ENCODE peak calls at places on chromosomes 1 and 21, in four cellular contexts. J is H1, S is SK-N-SH, B is GM12878. C is an unnamed sample.
A peak's percentile ranks its signal among the peaks of the same experiment; 100 is the strongest.

GRCh38 chr1:107782192-107782845 is 182.7 kb downstream of the VAV3 start:
- DNase-seq in J (no peak), S (peak; percentile 25), B (no peak), C (no peak)

GRCh38 chr1:98090351-98090750 is 169.5 kb upstream of the DPYD start:
- DNase-seq in J (no peak), S (no peak), B (no peak), C (no peak)

GRCh38 chr1:151680812-151681211 is 35.8 kb downstream of the CELF3 start:
- DNase-seq in J (no peak), S (no peak), B (no peak), C (no peak)

GRCh38 chr21:42570362-42570761 is 56.7 kb downstream of the SLC37A1 start:
- DNase-seq in J (no peak), S (no peak), B (no peak), C (no peak)

GRCh38 chr1:33346921-33347649 is 26.2 kb upstream of the A3GALT2 start:
- DNase-seq in J (no peak), S (no peak), B (no peak), C (no peak)

GRCh38 chr1:8137406-8138244 is 111.5 kb upstream of the ERRFI1 start:
- DNase-seq in J (no peak), S (no peak), B (no peak), C (no peak)

GRCh38 chr1:38783659-38784229 is 75.8 kb downstream of the RRAGC start:
- DNase-seq in J (no peak), S (peak; percentile 37), B (no peak), C (no peak)

GRCh38 chr1:206109718-206110117 is 7.5 kb downstream of the AVPR1B start:
- DNase-seq in J (no peak), S (no peak), B (no peak), C (no peak)

GRCh38 chr1:168386949-168387586 is 106.4 kb downstream of the TBX19 start:
- DNase-seq in J (no peak), S (peak; percentile 58), B (no peak), C (peak; percentile 35)
- TF ChIP-seq TAF1 in J (no peak), S (no peak), B (no peak), C (no peak)

GRCh38 chr1:94823116-94823515 is 3.0 kb downstream of the SLC44A3 start:
- DNase-seq in J (no peak), S (no peak), B (no peak), C (no peak)
- TF ChIP-seq POLR2AphosphoS5 in J (no peak), S (no peak), B (no peak), C (no peak)

GRCh38 chr1:167755568-167756145 is 33.9 kb downstream of the MPZL1 start:
- DNase-seq in J (no peak), S (no peak), B (no peak), C (no peak)
- TF ChIP-seq TAF1 in J (no peak), S (no peak), B (no peak), C (no peak)

DNA sequence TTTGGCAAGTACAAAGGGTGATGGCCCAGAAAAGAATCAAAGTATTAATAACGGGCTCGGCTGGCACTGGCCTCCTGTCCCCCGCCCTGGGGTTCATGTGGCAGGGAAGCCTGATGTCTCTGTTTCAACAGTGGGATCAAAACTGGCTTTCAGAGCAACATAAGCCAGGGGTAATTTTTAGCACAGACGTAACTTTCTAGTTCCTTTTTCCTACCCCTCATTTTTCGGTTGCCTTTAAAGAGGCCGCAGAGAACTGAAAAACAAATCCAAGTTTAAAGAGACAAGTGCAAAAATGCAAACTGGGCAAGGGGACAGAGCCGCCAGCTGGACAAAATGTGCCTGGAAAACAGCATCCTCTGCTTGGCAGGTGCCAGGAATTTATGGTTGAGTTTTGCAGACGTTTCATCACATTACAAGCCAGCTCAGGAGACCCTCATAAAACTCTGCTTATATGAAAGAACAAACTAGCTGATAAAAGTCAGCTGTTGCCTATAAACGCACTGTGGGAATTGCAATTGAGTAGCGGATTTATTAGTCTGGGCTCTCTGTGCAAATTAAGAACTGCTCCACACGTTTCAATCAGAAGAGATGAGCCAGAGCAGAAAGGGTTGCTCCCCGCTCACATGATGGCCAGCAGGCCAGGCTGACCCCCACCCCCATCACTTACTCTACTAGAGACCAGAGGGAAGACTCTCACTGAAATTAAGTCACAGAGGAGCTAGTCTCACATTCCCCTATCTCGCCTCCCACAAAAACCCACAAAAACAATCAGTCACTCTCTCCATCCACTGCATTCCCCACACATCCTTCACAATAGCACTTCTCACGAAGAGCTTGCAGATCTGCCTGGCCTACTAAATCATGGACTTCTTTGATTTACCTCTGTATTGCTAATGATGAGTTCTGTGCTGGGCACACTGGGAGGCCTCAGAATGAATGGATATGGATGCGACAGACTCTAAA is 15.8 kb upstream of the CDCA8 start:
- DNase-seq in J (no peak), S (no peak), B (peak; percentile 68), C (no peak)
- TF ChIP-seq POLR2AphosphoS5 in J (no peak), S (no peak), B (peak; percentile 51), C (peak; percentile 37)

GRCh38 chr1:246141306-246141705 is 365.8 kb downstream of the SMYD3 start:
- DNase-seq in J (no peak), S (no peak), B (no peak), C (no peak)

GRCh38 chr1:246136477-246136876 is 370.6 kb downstream of the SMYD3 start:
- DNase-seq in J (no peak), S (no peak), B (no peak), C (no peak)

GRCh38 chr1:246144931-246145330 is 362.1 kb downstream of the SMYD3 start:
- DNase-seq in J (no peak), S (no peak), B (no peak), C (no peak)

GRCh38 chr1:246142320-246142893 is 364.7 kb downstream of the SMYD3 start:
- DNase-seq in J (no peak), S (no peak), B (no peak), C (no peak)

GRCh38 chr1:246139745-246140182 is 367.3 kb downstream of the SMYD3 start:
- DNase-seq in J (no peak), S (no peak), B (no peak), C (no peak)
- TF ChIP-seq TAF1 in J (no peak), S (no peak), B (no peak), C (no peak)

GRCh38 chr1:244214009-244214967 is 163.2 kb downstream of the ZBTB18 start:
- DNase-seq in J (peak; percentile 36), S (peak; percentile 55), B (no peak), C (no peak)
- TF ChIP-seq POLR2AphosphoS5 in J (no peak), S (peak; percentile 81), B (no peak), C (no peak)

GRCh38 chr1:6999826-7000225 is 214.6 kb downstream of the CAMTA1 start:
- DNase-seq in J (no peak), S (no peak), B (no peak), C (no peak)

GRCh38 chr1:7003676-7004075 is 218.4 kb downstream of the CAMTA1 start:
- DNase-seq in J (no peak), S (no peak), B (no peak), C (no peak)

GRCh38 chr1:7000720-7001119 is 215.5 kb downstream of the CAMTA1 start:
- DNase-seq in J (no peak), S (no peak), B (peak; percentile 20), C (no peak)

GRCh38 chr1:7004181-7004580 is 218.9 kb downstream of the CAMTA1 start:
- DNase-seq in J (no peak), S (no peak), B (no peak), C (no peak)

DNA sequence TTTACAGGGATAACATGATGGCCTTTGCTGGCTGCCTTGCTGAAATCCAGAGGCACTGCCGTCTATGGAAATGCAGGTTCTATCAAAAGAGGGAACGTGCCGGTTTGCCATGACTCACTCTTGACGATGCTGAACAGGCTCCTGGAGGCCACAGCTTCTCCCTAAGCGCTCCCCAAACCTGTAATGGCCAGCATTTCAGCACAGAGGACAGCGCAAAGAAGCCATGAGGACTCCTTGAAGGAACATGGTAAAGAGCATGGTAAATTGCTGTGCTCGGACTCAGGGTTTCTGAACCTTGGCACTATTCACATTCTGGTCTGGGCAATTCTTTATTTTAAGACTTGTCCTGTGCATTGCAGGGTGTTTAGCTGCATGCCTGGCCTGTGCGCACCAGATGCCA is 217.5 kb downstream of the CAMTA1 start:
- DNase-seq in J (no peak), S (no peak), B (no peak), C (no peak)
- TF ChIP-seq TAF1 in J (no peak), S (no peak), B (no peak), C (no peak)

C was measured in GM12891.